ENCODE peak calls at places on chromosomes 1 and 21, in nine cellular contexts. One of them, this sample, is unnamed.

GRCh38 chr1:117167402-117167801 is 43.3 kb downstream of the VTCN1 start:
- DNase-seq in NCI-H345: no peak
- DNase-seq in occipital lobe: no peak
- DNase-seq in upper lobe of right lung: no peak
- DNase-seq in EH: peak; percentile 45
- DNase-seq in mucosa of gallbladder: no peak
- DNase-seq in NCI-H1092: no peak
- DNase-seq in stimulated activated CD8-positive, alpha-beta memory T cell treated with anti-CD3 and anti-CD28 coated beads, Interleukin-4, amount 100 ng/mL, for 4 hours: no peak
- DNase-seq in kidney tubule cell: peak; percentile 93
- DNase-seq in this sample: peak; percentile 48

GRCh38 chr1:166155108-166155507 is 11.7 kb downstream of the FAM78B start:
- DNase-seq in occipital lobe: no peak
- DNase-seq in kidney tubule cell: no peak
- DNase-seq in upper lobe of right lung: no peak
- DNase-seq in mucosa of gallbladder: no peak
- DNase-seq in EH: no peak
- DNase-seq in NCI-H1092: no peak
- DNase-seq in stimulated activated CD8-positive, alpha-beta memory T cell treated with anti-CD3 and anti-CD28 coated beads, Interleukin-4, amount 100 ng/mL, for 4 hours: no peak
- DNase-seq in NCI-H345: no peak
- DNase-seq in this sample: no peak

GRCh38 chr1:21244986-21245687 is 45.1 kb downstream of the ECE1 start:
- DNase-seq in NCI-H1092: no peak
- DNase-seq in kidney tubule cell: no peak
- DNase-seq in upper lobe of right lung: no peak
- DNase-seq in NCI-H345: no peak
- DNase-seq in stimulated activated CD8-positive, alpha-beta memory T cell treated with anti-CD3 and anti-CD28 coated beads, Interleukin-4, amount 100 ng/mL, for 4 hours: no peak
- DNase-seq in occipital lobe: no peak
- DNase-seq in mucosa of gallbladder: no peak
- DNase-seq in EH: no peak
- DNase-seq in this sample: no peak

GRCh38 chr1:2133879-2134215 is 60.7 kb downstream of the FAAP20 start:
- DNase-seq in occipital lobe: no peak
- DNase-seq in NCI-H1092: no peak
- DNase-seq in EH: no peak
- DNase-seq in kidney tubule cell: no peak
- DNase-seq in mucosa of gallbladder: no peak
- DNase-seq in stimulated activated CD8-positive, alpha-beta memory T cell treated with anti-CD3 and anti-CD28 coated beads, Interleukin-4, amount 100 ng/mL, for 4 hours: no peak
- DNase-seq in NCI-H345: no peak
- DNase-seq in upper lobe of right lung: peak; percentile 73
- DNase-seq in this sample: no peak

GRCh38 chr1:240258910-240259309 is 167.2 kb downstream of the FMN2 start:
- DNase-seq in NCI-H345: no peak
- DNase-seq in occipital lobe: no peak
- DNase-seq in mucosa of gallbladder: no peak
- DNase-seq in stimulated activated CD8-positive, alpha-beta memory T cell treated with anti-CD3 and anti-CD28 coated beads, Interleukin-4, amount 100 ng/mL, for 4 hours: no peak
- DNase-seq in kidney tubule cell: no peak
- DNase-seq in upper lobe of right lung: no peak
- DNase-seq in EH: peak; percentile 97
- DNase-seq in NCI-H1092: no peak
- DNase-seq in this sample: peak; percentile 68

GRCh38 chr1:41662656-41663437 is 178.4 kb upstream of the EDN2 start:
- DNase-seq in NCI-H345: peak; percentile 41
- DNase-seq in stimulated activated CD8-positive, alpha-beta memory T cell treated with anti-CD3 and anti-CD28 coated beads, Interleukin-4, amount 100 ng/mL, for 4 hours: peak; percentile 47
- DNase-seq in EH: peak; percentile 92
- DNase-seq in mucosa of gallbladder: peak; percentile 26
- DNase-seq in upper lobe of right lung: peak; percentile 79
- DNase-seq in occipital lobe: no peak
- DNase-seq in NCI-H1092: no peak
- DNase-seq in kidney tubule cell: peak; percentile 59
- DNase-seq in this sample: peak; percentile 94

GRCh38 chr1:184685116-184685515 is 69.5 kb downstream of the EDEM3 start:
- DNase-seq in occipital lobe: no peak
- DNase-seq in NCI-H1092: no peak
- DNase-seq in NCI-H345: peak; percentile 36
- DNase-seq in kidney tubule cell: peak; percentile 1
- DNase-seq in mucosa of gallbladder: no peak
- DNase-seq in EH: no peak
- DNase-seq in upper lobe of right lung: no peak
- DNase-seq in stimulated activated CD8-positive, alpha-beta memory T cell treated with anti-CD3 and anti-CD28 coated beads, Interleukin-4, amount 100 ng/mL, for 4 hours: no peak
- DNase-seq in this sample: no peak

GRCh38 chr1:161200421-161200991 is 1.7 kb upstream of the ADAMTS4 start:
- DNase-seq in kidney tubule cell: no peak
- DNase-seq in EH: no peak
- DNase-seq in occipital lobe: peak; percentile 57
- DNase-seq in mucosa of gallbladder: no peak
- DNase-seq in stimulated activated CD8-positive, alpha-beta memory T cell treated with anti-CD3 and anti-CD28 coated beads, Interleukin-4, amount 100 ng/mL, for 4 hours: no peak
- DNase-seq in NCI-H345: no peak
- DNase-seq in NCI-H1092: no peak
- DNase-seq in upper lobe of right lung: no peak
- DNase-seq in this sample: no peak

GRCh38 chr21:45263534-45263933 is 24.2 kb downstream of the POFUT2 start:
- DNase-seq in NCI-H1092: no peak
- DNase-seq in NCI-H345: no peak
- DNase-seq in EH: no peak
- DNase-seq in kidney tubule cell: no peak
- DNase-seq in mucosa of gallbladder: no peak
- DNase-seq in occipital lobe: no peak
- DNase-seq in upper lobe of right lung: no peak
- DNase-seq in stimulated activated CD8-positive, alpha-beta memory T cell treated with anti-CD3 and anti-CD28 coated beads, Interleukin-4, amount 100 ng/mL, for 4 hours: no peak
- DNase-seq in this sample: no peak

GRCh38 chr21:45524756-45525152 is 17.5 kb downstream of the SLC19A1 start:
- DNase-seq in NCI-H1092: no peak
- DNase-seq in EH: no peak
- DNase-seq in occipital lobe: no peak
- DNase-seq in mucosa of gallbladder: no peak
- DNase-seq in kidney tubule cell: no peak
- DNase-seq in stimulated activated CD8-positive, alpha-beta memory T cell treated with anti-CD3 and anti-CD28 coated beads, Interleukin-4, amount 100 ng/mL, for 4 hours: no peak
- DNase-seq in upper lobe of right lung: no peak
- DNase-seq in NCI-H345: no peak
- DNase-seq in this sample: no peak

GRCh38 chr1:157270705-157271274 is 132.6 kb upstream of the ETV3 start:
- DNase-seq in kidney tubule cell: no peak
- DNase-seq in EH: no peak
- DNase-seq in upper lobe of right lung: no peak
- DNase-seq in NCI-H1092: no peak
- DNase-seq in occipital lobe: no peak
- DNase-seq in mucosa of gallbladder: no peak
- DNase-seq in NCI-H345: peak; percentile 23
- DNase-seq in stimulated activated CD8-positive, alpha-beta memory T cell treated with anti-CD3 and anti-CD28 coated beads, Interleukin-4, amount 100 ng/mL, for 4 hours: no peak
- DNase-seq in this sample: no peak

GRCh38 chr1:155645648-155646047 is 35.6 kb downstream of the MSTO1 start:
- DNase-seq in EH: no peak
- DNase-seq in kidney tubule cell: no peak
- DNase-seq in stimulated activated CD8-positive, alpha-beta memory T cell treated with anti-CD3 and anti-CD28 coated beads, Interleukin-4, amount 100 ng/mL, for 4 hours: no peak
- DNase-seq in occipital lobe: no peak
- DNase-seq in NCI-H1092: no peak
- DNase-seq in upper lobe of right lung: no peak
- DNase-seq in NCI-H345: no peak
- DNase-seq in mucosa of gallbladder: no peak
- DNase-seq in this sample: peak; percentile 76

GRCh38 chr1:4513326-4514114 is 140.9 kb upstream of the AJAP1 start:
- DNase-seq in mucosa of gallbladder: no peak
- DNase-seq in stimulated activated CD8-positive, alpha-beta memory T cell treated with anti-CD3 and anti-CD28 coated beads, Interleukin-4, amount 100 ng/mL, for 4 hours: no peak
- DNase-seq in upper lobe of right lung: no peak
- DNase-seq in NCI-H345: no peak
- DNase-seq in occipital lobe: no peak
- DNase-seq in kidney tubule cell: no peak
- DNase-seq in NCI-H1092: no peak
- DNase-seq in EH: no peak
- DNase-seq in this sample: no peak

GRCh38 chr1:38151399-38151798 is 104.8 kb upstream of the POU3F1 start:
- DNase-seq in occipital lobe: no peak
- DNase-seq in upper lobe of right lung: no peak
- DNase-seq in NCI-H345: peak; percentile 78
- DNase-seq in NCI-H1092: peak; percentile 83
- DNase-seq in EH: no peak
- DNase-seq in stimulated activated CD8-positive, alpha-beta memory T cell treated with anti-CD3 and anti-CD28 coated beads, Interleukin-4, amount 100 ng/mL, for 4 hours: no peak
- DNase-seq in mucosa of gallbladder: no peak
- DNase-seq in kidney tubule cell: no peak
- DNase-seq in this sample: no peak

GRCh38 chr21:41651830-41652229 is 115.0 kb downstream of the RIPK4 start:
- DNase-seq in NCI-H345: no peak
- DNase-seq in occipital lobe: no peak
- DNase-seq in NCI-H1092: no peak
- DNase-seq in kidney tubule cell: peak; percentile 23
- DNase-seq in EH: peak; percentile 24
- DNase-seq in stimulated activated CD8-positive, alpha-beta memory T cell treated with anti-CD3 and anti-CD28 coated beads, Interleukin-4, amount 100 ng/mL, for 4 hours: no peak
- DNase-seq in upper lobe of right lung: peak; percentile 45
- DNase-seq in mucosa of gallbladder: no peak
- DNase-seq in this sample: peak; percentile 81

GRCh38 chr1:215932558-215932957 is 365.5 kb downstream of the KCTD3 start:
- DNase-seq in NCI-H1092: no peak
- DNase-seq in occipital lobe: no peak
- DNase-seq in mucosa of gallbladder: no peak
- DNase-seq in stimulated activated CD8-positive, alpha-beta memory T cell treated with anti-CD3 and anti-CD28 coated beads, Interleukin-4, amount 100 ng/mL, for 4 hours: no peak
- DNase-seq in NCI-H345: no peak
- DNase-seq in EH: no peak
- DNase-seq in kidney tubule cell: no peak
- DNase-seq in upper lobe of right lung: no peak
- DNase-seq in this sample: no peak

GRCh38 chr21:39696620-39697019 is 48.4 kb upstream of the IGSF5 start:
- DNase-seq in NCI-H1092: peak; percentile 55
- DNase-seq in mucosa of gallbladder: peak; percentile 69
- DNase-seq in upper lobe of right lung: no peak
- DNase-seq in occipital lobe: no peak
- DNase-seq in stimulated activated CD8-positive, alpha-beta memory T cell treated with anti-CD3 and anti-CD28 coated beads, Interleukin-4, amount 100 ng/mL, for 4 hours: no peak
- DNase-seq in kidney tubule cell: no peak
- DNase-seq in EH: no peak
- DNase-seq in NCI-H345: peak; percentile 40
- DNase-seq in this sample: peak; percentile 37

GRCh38 chr21:14687277-14687642 is 141.1 kb upstream of the SAMSN1 start:
- DNase-seq in NCI-H345: no peak
- DNase-seq in kidney tubule cell: peak; percentile 20
- DNase-seq in NCI-H1092: no peak
- DNase-seq in upper lobe of right lung: no peak
- DNase-seq in stimulated activated CD8-positive, alpha-beta memory T cell treated with anti-CD3 and anti-CD28 coated beads, Interleukin-4, amount 100 ng/mL, for 4 hours: no peak
- DNase-seq in EH: no peak
- DNase-seq in occipital lobe: no peak
- DNase-seq in mucosa of gallbladder: no peak
- DNase-seq in this sample: peak; percentile 23

GRCh38 chr21:31413698-31414097 is 69.6 kb upstream of the TIAM1 start:
- DNase-seq in NCI-H345: no peak
- DNase-seq in NCI-H1092: no peak
- DNase-seq in kidney tubule cell: no peak
- DNase-seq in occipital lobe: no peak
- DNase-seq in stimulated activated CD8-positive, alpha-beta memory T cell treated with anti-CD3 and anti-CD28 coated beads, Interleukin-4, amount 100 ng/mL, for 4 hours: no peak
- DNase-seq in mucosa of gallbladder: no peak
- DNase-seq in upper lobe of right lung: no peak
- DNase-seq in EH: no peak
- DNase-seq in this sample: no peak

GRCh38 chr1:109207472-109208103 is 6.1 kb upstream of the SARS1 start:
- DNase-seq in upper lobe of right lung: no peak
- DNase-seq in mucosa of gallbladder: no peak
- DNase-seq in stimulated activated CD8-positive, alpha-beta memory T cell treated with anti-CD3 and anti-CD28 coated beads, Interleukin-4, amount 100 ng/mL, for 4 hours: no peak
- DNase-seq in EH: no peak
- DNase-seq in NCI-H1092: no peak
- DNase-seq in occipital lobe: no peak
- DNase-seq in NCI-H345: no peak
- DNase-seq in kidney tubule cell: no peak
- DNase-seq in this sample: no peak

GRCh38 chr1:12480748-12481362 is 137.2 kb downstream of the DHRS3 start:
- DNase-seq in NCI-H1092: no peak
- DNase-seq in EH: peak; percentile 95
- DNase-seq in kidney tubule cell: peak; percentile 95
- DNase-seq in occipital lobe: no peak
- DNase-seq in mucosa of gallbladder: peak; percentile 44
- DNase-seq in stimulated activated CD8-positive, alpha-beta memory T cell treated with anti-CD3 and anti-CD28 coated beads, Interleukin-4, amount 100 ng/mL, for 4 hours: no peak
- DNase-seq in NCI-H345: no peak
- DNase-seq in upper lobe of right lung: no peak
- DNase-seq in this sample: peak; percentile 98

GRCh38 chr21:26194811-26195251 is 24.3 kb upstream of the APP start:
- DNase-seq in mucosa of gallbladder: no peak
- DNase-seq in upper lobe of right lung: no peak
- DNase-seq in occipital lobe: no peak
- DNase-seq in NCI-H1092: no peak
- DNase-seq in NCI-H345: no peak
- DNase-seq in stimulated activated CD8-positive, alpha-beta memory T cell treated with anti-CD3 and anti-CD28 coated beads, Interleukin-4, amount 100 ng/mL, for 4 hours: no peak
- DNase-seq in EH: peak; percentile 85
- DNase-seq in kidney tubule cell: peak; percentile 54
- DNase-seq in this sample: peak; percentile 19

GRCh38 chr1:151210830-151211229 is 12.5 kb downstream of the PIP5K1A start:
- DNase-seq in NCI-H345: no peak
- DNase-seq in stimulated activated CD8-positive, alpha-beta memory T cell treated with anti-CD3 and anti-CD28 coated beads, Interleukin-4, amount 100 ng/mL, for 4 hours: no peak
- DNase-seq in EH: peak; percentile 84
- DNase-seq in occipital lobe: no peak
- DNase-seq in kidney tubule cell: peak; percentile 71
- DNase-seq in upper lobe of right lung: no peak
- DNase-seq in mucosa of gallbladder: no peak
- DNase-seq in NCI-H1092: no peak
- DNase-seq in this sample: peak; percentile 94

GRCh38 chr21:26887241-26887640 is 42.0 kb upstream of the ADAMTS1 start:
- DNase-seq in occipital lobe: no peak
- DNase-seq in NCI-H345: no peak
- DNase-seq in kidney tubule cell: no peak
- DNase-seq in upper lobe of right lung: no peak
- DNase-seq in mucosa of gallbladder: no peak
- DNase-seq in stimulated activated CD8-positive, alpha-beta memory T cell treated with anti-CD3 and anti-CD28 coated beads, Interleukin-4, amount 100 ng/mL, for 4 hours: no peak
- DNase-seq in NCI-H1092: no peak
- DNase-seq in EH: peak; percentile 75
- DNase-seq in this sample: peak; percentile 46

GRCh38 chr1:101479945-101480344 is 243.1 kb downstream of the S1PR1 start:
- DNase-seq in mucosa of gallbladder: no peak
- DNase-seq in upper lobe of right lung: no peak
- DNase-seq in EH: no peak
- DNase-seq in NCI-H1092: no peak
- DNase-seq in stimulated activated CD8-positive, alpha-beta memory T cell treated with anti-CD3 and anti-CD28 coated beads, Interleukin-4, amount 100 ng/mL, for 4 hours: no peak
- DNase-seq in occipital lobe: no peak
- DNase-seq in NCI-H345: no peak
- DNase-seq in kidney tubule cell: no peak
- DNase-seq in this sample: no peak

GRCh38 chr1:163036661-163037060 is 32.5 kb upstream of the RGS4 start:
- DNase-seq in occipital lobe: no peak
- DNase-seq in upper lobe of right lung: no peak
- DNase-seq in NCI-H345: no peak
- DNase-seq in NCI-H1092: no peak
- DNase-seq in EH: peak; percentile 18
- DNase-seq in mucosa of gallbladder: no peak
- DNase-seq in kidney tubule cell: peak; percentile 81
- DNase-seq in stimulated activated CD8-positive, alpha-beta memory T cell treated with anti-CD3 and anti-CD28 coated beads, Interleukin-4, amount 100 ng/mL, for 4 hours: no peak
- DNase-seq in this sample: peak; percentile 70

GRCh38 chr1:228351850-228352249 is 54.8 kb downstream of the TRIM11 start:
- DNase-seq in EH: no peak
- DNase-seq in NCI-H1092: no peak
- DNase-seq in kidney tubule cell: no peak
- DNase-seq in NCI-H345: no peak
- DNase-seq in occipital lobe: no peak
- DNase-seq in mucosa of gallbladder: no peak
- DNase-seq in stimulated activated CD8-positive, alpha-beta memory T cell treated with anti-CD3 and anti-CD28 coated beads, Interleukin-4, amount 100 ng/mL, for 4 hours: no peak
- DNase-seq in upper lobe of right lung: peak; percentile 61
- DNase-seq in this sample: no peak

GRCh38 chr1:25523512-25523911 is 19.9 kb upstream of the LDLRAP1 start:
- DNase-seq in mucosa of gallbladder: no peak
- DNase-seq in kidney tubule cell: no peak
- DNase-seq in upper lobe of right lung: no peak
- DNase-seq in occipital lobe: no peak
- DNase-seq in NCI-H1092: peak; percentile 22
- DNase-seq in NCI-H345: no peak
- DNase-seq in stimulated activated CD8-positive, alpha-beta memory T cell treated with anti-CD3 and anti-CD28 coated beads, Interleukin-4, amount 100 ng/mL, for 4 hours: no peak
- DNase-seq in EH: peak; percentile 37
- DNase-seq in this sample: peak; percentile 35

GRCh38 chr1:117821782-117822447 is 107.5 kb downstream of the GDAP2 start:
- DNase-seq in NCI-H1092: no peak
- DNase-seq in stimulated activated CD8-positive, alpha-beta memory T cell treated with anti-CD3 and anti-CD28 coated beads, Interleukin-4, amount 100 ng/mL, for 4 hours: no peak
- DNase-seq in EH: peak; percentile 98
- DNase-seq in kidney tubule cell: peak; percentile 91
- DNase-seq in NCI-H345: peak; percentile 23
- DNase-seq in upper lobe of right lung: no peak
- DNase-seq in mucosa of gallbladder: peak; percentile 60
- DNase-seq in occipital lobe: no peak
- DNase-seq in this sample: peak; percentile 96

GRCh38 chr1:18553388-18553787 is 72.7 kb downstream of the KLHDC7A start:
- DNase-seq in EH: no peak
- DNase-seq in NCI-H345: no peak
- DNase-seq in NCI-H1092: no peak
- DNase-seq in stimulated activated CD8-positive, alpha-beta memory T cell treated with anti-CD3 and anti-CD28 coated beads, Interleukin-4, amount 100 ng/mL, for 4 hours: no peak
- DNase-seq in mucosa of gallbladder: no peak
- DNase-seq in upper lobe of right lung: no peak
- DNase-seq in occipital lobe: no peak
- DNase-seq in kidney tubule cell: no peak
- DNase-seq in this sample: no peak

GRCh38 chr1:97906567-97907228 is 14.1 kb downstream of the DPYD start:
- DNase-seq in occipital lobe: no peak
- DNase-seq in stimulated activated CD8-positive, alpha-beta memory T cell treated with anti-CD3 and anti-CD28 coated beads, Interleukin-4, amount 100 ng/mL, for 4 hours: no peak
- DNase-seq in kidney tubule cell: peak; percentile 78
- DNase-seq in mucosa of gallbladder: peak; percentile 16
- DNase-seq in NCI-H345: no peak
- DNase-seq in EH: peak; percentile 84
- DNase-seq in NCI-H1092: no peak
- DNase-seq in upper lobe of right lung: peak; percentile 58
- DNase-seq in this sample: peak; percentile 91